ENCODE peak calls at places on chromosomes 11 and 22, in four cellular contexts. P is HuH-7; Q is activated T-helper 1 cell treated with anti-CD3 and anti-CD28 coated beads, Interleukin-12 subunit alpha, Interleukin-12 subunit beta, Interleukin-2, Interleukin-4 antibody, amounts not matched to agents 30 ng/mL and 10 ng/mL and 1 ng/mL, durations not matched to agents 14 hours and 24 hours and 36 hours; T is cardiac muscle cell. J is an unnamed sample.

GRCh38 chr11:125980421-125980820 is 34.6 kb downstream of the VSIG10L2 start:
- DNase-seq in P (no peak), Q (no peak), T (no peak), J (no peak)

GRCh38 chr11:75288846-75289760 is 48.5 kb downstream of the TPBGL start:
- DNase-seq in P (no peak), Q (no peak), T (no peak), J (no peak)

GRCh38 chr11:77779935-77780334 is 40.6 kb downstream of the RSF1 start:
- DNase-seq in P (no peak), Q (no peak), T (peak; percentile 61), J (no peak)

GRCh38 chr11:29272019-29272654 is 744.7 kb downstream of the KCNA4 start:
- DNase-seq in P (no peak), Q (no peak), T (peak; percentile 63), J (no peak)

GRCh38 chr11:74380746-74381439 is 17.3 kb downstream of the PGM2L1 start:
- DNase-seq in P (no peak), Q (no peak), T (no peak), J (no peak)

GRCh38 chr11:129374993-129375721 is 491 bp upstream of the BARX2 start:
- DNase-seq in P (no peak), Q (no peak), T (no peak), J (no peak)

GRCh38 chr22:24005201-24005600 is at the start of gene GSTT4:
- DNase-seq in P (no peak), Q (no peak), T (peak; percentile 61), J (no peak)

GRCh38 chr11:7572001-7572712 is 58.4 kb downstream of the PPFIBP2 start:
- DNase-seq in P (peak; percentile 26), Q (no peak), T (no peak), J (no peak)

GRCh38 chr11:65424200-65425104 is 1.9 kb downstream of the NEAT1 start:
- DNase-seq in P (no peak), Q (peak; percentile 44), T (peak; percentile 81), J (peak; percentile 49)

GRCh38 chr11:118156531-118157185 is 4.0 kb upstream of the SCN4B start:
- DNase-seq in P (peak; percentile 70), Q (no peak), T (no peak), J (no peak)

GRCh38 chr11:57493507-57494503 is 21.7 kb downstream of the SLC43A1 start:
- DNase-seq in P (peak; percentile 99), Q (peak; percentile 50), T (peak; percentile 43), J (peak; percentile 55)

GRCh38 chr11:59358595-59358994 is at the start of gene OR5AN1:
- DNase-seq in P (no peak), Q (no peak), T (no peak), J (no peak)

GRCh38 chr22:46054091-46054877 is 77.3 kb upstream of the WNT7B start:
- DNase-seq in P (peak; percentile 70), Q (no peak), T (peak; percentile 83), J (peak; percentile 41)

GRCh38 chr22:20517841-20518592 is 10.6 kb downstream of the MED15 start:
- DNase-seq in P (no peak), Q (no peak), T (no peak), J (no peak)

GRCh38 chr11:61695917-61696316 is 15.7 kb downstream of the DAGLA start:
- DNase-seq in P (no peak), Q (peak; percentile 90), T (peak; percentile 69), J (peak; percentile 85)

GRCh38 chr11:86193297-86194095 is 51.1 kb upstream of the EED start:
- DNase-seq in P (peak; percentile 80), Q (peak; percentile 58), T (peak; percentile 90), J (peak; percentile 53)

GRCh38 chr11:119029340-119030028 is 1.2 kb downstream of the SLC37A4 start:
- DNase-seq in P (peak; percentile 85), Q (no peak), T (peak; percentile 6), J (no peak)

GRCh38 chr22:46896166-46896565 is 133.7 kb downstream of the TBC1D22A start:
- DNase-seq in P (no peak), Q (no peak), T (no peak), J (no peak)

GRCh38 chr11:78261367-78261766 is 72.6 kb downstream of the USP35 start:
- DNase-seq in P (no peak), Q (no peak), T (no peak), J (no peak)

GRCh38 chr11:46601129-46601528 is 7.3 kb upstream of the AMBRA1 start:
- DNase-seq in P (no peak), Q (no peak), T (peak; percentile 25), J (no peak)

GRCh38 chr11:93054881-93055280 is 85.4 kb downstream of the MTNR1B start:
- DNase-seq in P (no peak), Q (no peak), T (peak; percentile 89), J (no peak)

GRCh38 chr22:36377022-36377631 is 10.6 kb downstream of the MYH9 start:
- DNase-seq in P (no peak), Q (peak; percentile 52), T (no peak), J (peak; percentile 48)

GRCh38 chr11:15688351-15688792 is 573.6 kb downstream of the INSC start:
- DNase-seq in P (no peak), Q (no peak), T (peak; percentile 94), J (no peak)

GRCh38 chr11:69249086-69249640 is 44.8 kb upstream of the MYEOV start:
- DNase-seq in P (no peak), Q (no peak), T (no peak), J (no peak)